ENCODE peak calls at places on chromosomes 6 and 20, in five cellular contexts. H is ELR; R is stimulated activated CD4-positive, alpha-beta T cell treated with anti-CD3 and anti-CD28 coated beads, Interleukin-2, amount 100 ng/mL, for 24 hours; F is Ammon's horn; C is activated effector memory CD4-positive, alpha-beta T cell treated with Interleukin-2 at 50 U/mL for 16 hours. X is an unnamed sample.

GRCh38 chr6:93294879-93295278 is 124.5 kb downstream of the EPHA7 start:
- DNase-seq in H (no peak), R (no peak), F (no peak), C (no peak), X (no peak)

GRCh38 chr6:77457720-77458349 is 5.5 kb downstream of the HTR1B start:
- DNase-seq in H (peak; percentile 96), R (peak; percentile 42), F (peak; percentile 72), C (no peak), X (peak; percentile 44)

GRCh38 chr6:149896491-149896890 is 1.4 kb downstream of the RAET1E start:
- DNase-seq in H (peak; percentile 76), R (no peak), F (no peak), C (no peak), X (no peak)

GRCh38 chr6:131062245-131063027 is 609 bp downstream of the EPB41L2 start:
- DNase-seq in H (peak; percentile 46), R (peak; percentile 19), F (peak; percentile 30), C (peak; percentile 2), X (peak; percentile 27)

GRCh38 chr20:60266184-60266823 is 308.1 kb downstream of the CDH26 start:
- DNase-seq in H (no peak), R (no peak), F (no peak), C (no peak), X (no peak)

GRCh38 chr6:81446509-81446908 is 306.0 kb downstream of the TENT5A start:
- DNase-seq in H (no peak), R (no peak), F (no peak), C (no peak), X (no peak)

GRCh38 chr20:19761853-19762252 is 3.8 kb downstream of the RIN2 start:
- DNase-seq in H (no peak), R (no peak), F (no peak), C (no peak), X (no peak)

GRCh38 chr6:142210606-142211005 is 63.5 kb downstream of the VTA1 start:
- DNase-seq in H (no peak), R (no peak), F (no peak), C (no peak), X (no peak)

GRCh38 chr6:74070091-74070490 is 374.1 kb downstream of the CD109 start:
- DNase-seq in H (peak; percentile 73), R (no peak), F (no peak), C (no peak), X (no peak)

GRCh38 chr6:44563397-44563796 is 175.9 kb downstream of the CDC5L start:
- DNase-seq in H (no peak), R (no peak), F (no peak), C (no peak), X (no peak)

GRCh38 chr20:11140359-11140758 is 466.6 kb upstream of the JAG1 start:
- DNase-seq in H (peak; percentile 70), R (no peak), F (no peak), C (no peak), X (no peak)

GRCh38 chr6:5674723-5675122 is 332.0 kb downstream of the NRN1 start:
- DNase-seq in H (no peak), R (no peak), F (peak; percentile 52), C (no peak), X (no peak)

GRCh38 chr6:106520711-106521367 is 108.5 kb downstream of the RTN4IP1 start:
- DNase-seq in H (no peak), R (peak; percentile 82), F (no peak), C (peak; percentile 65), X (peak; percentile 71)

GRCh38 chr6:140071115-140071514 is 696.7 kb upstream of the CITED2 start:
- DNase-seq in H (peak; percentile 72), R (no peak), F (no peak), C (no peak), X (no peak)

GRCh38 chr20:35246723-35247122 is 20.2 kb downstream of the MMP24 start:
- DNase-seq in H (no peak), R (no peak), F (no peak), C (no peak), X (no peak)

GRCh38 chr6:32146287-32146686 is 5.5 kb downstream of the PRRT1 start:
- DNase-seq in H (no peak), R (no peak), F (no peak), C (no peak), X (no peak)

GRCh38 chr6:33168202-33168601 is 24.1 kb downstream of the COL11A2 start:
- DNase-seq in H (no peak), R (no peak), F (no peak), C (no peak), X (no peak)

GRCh38 chr6:110626442-110626841 is 150.0 kb upstream of the SLC22A16 start:
- DNase-seq in H (no peak), R (no peak), F (no peak), C (no peak), X (no peak)

GRCh38 chr6:135434095-135434494 is 63.4 kb downstream of the AHI1 start:
- DNase-seq in H (no peak), R (no peak), F (no peak), C (no peak), X (peak; percentile 13)

GRCh38 chr20:17617868-17618672 is 48.2 kb downstream of the DSTN start:
- DNase-seq in H (no peak), R (peak; percentile 8), F (no peak), C (no peak), X (no peak)

GRCh38 chr20:62122659-62123449 is 579 bp downstream of the LSM14B start:
- DNase-seq in H (peak; percentile 50), R (peak; percentile 36), F (no peak), C (peak; percentile 29), X (peak; percentile 55)

GRCh38 chr20:49562341-49563014 is 5.5 kb downstream of the PTGIS start:
- DNase-seq in H (peak; percentile 85), R (no peak), F (no peak), C (no peak), X (no peak)

GRCh38 chr6:40717411-40718057 is 130.4 kb upstream of the LRFN2 start:
- DNase-seq in H (peak; percentile 13), R (no peak), F (no peak), C (no peak), X (no peak)

GRCh38 chr6:167244064-167244949 is 46.8 kb upstream of the UNC93A start:
- DNase-seq in H (no peak), R (no peak), F (peak; percentile 69), C (no peak), X (no peak)

GRCh38 chr20:31570735-31571617 is 34.1 kb upstream of the ID1 start:
- DNase-seq in H (peak; percentile 91), R (no peak), F (peak; percentile 96), C (no peak), X (no peak)

GRCh38 chr6:96760153-96760687 is 77.1 kb downstream of the GPR63 start:
- DNase-seq in H (no peak), R (no peak), F (peak; percentile 28), C (no peak), X (peak; percentile 12)